ENCODE peak calls at places on chromosome 10, in five cellular contexts. C is fibroblast of pulmonary artery, I is astrocyte of the cerebellum, S is cardiac muscle cell, U is fibroblast of lung. E is an unnamed sample.

GRCh38 chr10:71860243-71861029 is 9.4 kb upstream of the PSAP start:
- DNase-seq in C (peak), I (peak), S (peak), U (peak), E (peak)

GRCh38 chr10:60237977-60238376 is 151.7 kb downstream of the ANK3 start:
- DNase-seq in C (peak), I (no peak), S (peak), U (peak), E (peak)

GRCh38 chr10:663844-664243 is 25.6 kb downstream of the DIP2C start:
- DNase-seq in C (no peak), I (no peak), S (no peak), U (peak), E (no peak)

GRCh38 chr10:113236998-113237397 is 287.0 kb downstream of the TCF7L2 start:
- DNase-seq in C (no peak), I (no peak), S (no peak), U (no peak), E (no peak)

GRCh38 chr10:12483996-12484944 is 134.9 kb downstream of the CAMK1D start:
- DNase-seq in C (no peak), I (no peak), S (no peak), U (no peak), E (no peak)

GRCh38 chr10:43958071-43958432 is 309.4 kb upstream of the ZNF32 start:
- DNase-seq in C (no peak), I (no peak), S (no peak), U (no peak), E (no peak)

GRCh38 chr10:16943301-16944080 is 126.3 kb upstream of the RSU1 start:
- DNase-seq in C (peak), I (no peak), S (peak), U (peak), E (peak)

GRCh38 chr10:117734626-117735405 is 192.3 kb downstream of the EMX2 start:
- DNase-seq in C (no peak), I (no peak), S (no peak), U (no peak), E (no peak)

GRCh38 chr10:86966008-86966654 is 2.2 kb upstream of the ADIRF start:
- DNase-seq in C (no peak), I (no peak), S (no peak), U (no peak), E (peak)

GRCh38 chr10:35887686-35888085 is 245.6 kb upstream of the FZD8 start:
- DNase-seq in C (no peak), I (no peak), S (no peak), U (no peak), E (no peak)

GRCh38 chr10:101671453-101671852 is 23.5 kb downstream of the FBXW4 start:
- DNase-seq in C (no peak), I (no peak), S (no peak), U (no peak), E (no peak)

GRCh38 chr10:85648279-85648754 is 718.3 kb downstream of the GRID1 start:
- DNase-seq in C (no peak), I (no peak), S (no peak), U (peak), E (no peak)

GRCh38 chr10:125720002-125720382 is 483 bp downstream of the EDRF1 start:
- DNase-seq in C (no peak), I (no peak), S (peak), U (peak), E (no peak)

GRCh38 chr10:90930070-90930837 is 9.4 kb upstream of the ANKRD1 start:
- DNase-seq in C (peak), I (peak), S (peak), U (peak), E (peak)

GRCh38 chr10:126872768-126873167 is 32.5 kb upstream of the DOCK1 start:
- DNase-seq in C (no peak), I (peak), S (no peak), U (peak), E (no peak)

GRCh38 chr10:123241391-123242141 is 87.4 kb downstream of the BUB3 start:
- DNase-seq in C (peak), I (no peak), S (peak), U (no peak), E (no peak)

GRCh38 chr10:33136781-33137180 is 178.8 kb upstream of the ITGB1 start:
- DNase-seq in C (no peak), I (no peak), S (no peak), U (peak), E (peak)

GRCh38 chr10:25899304-25899703 is 34.7 kb upstream of the MYO3A start:
- DNase-seq in C (no peak), I (no peak), S (no peak), U (no peak), E (no peak)

GRCh38 chr10:43377393-43377883 is 6.0 kb downstream of the FXYD4 start:
- DNase-seq in C (no peak), I (no peak), S (no peak), U (no peak), E (no peak)

GRCh38 chr10:58706836-58707235 is 194.2 kb downstream of the BICC1 start:
- DNase-seq in C (no peak), I (no peak), S (no peak), U (peak), E (no peak)

GRCh38 chr10:104330168-104331117 is 7.8 kb downstream of the ITPRIP start:
- DNase-seq in C (peak), I (no peak), S (peak), U (peak), E (peak)

GRCh38 chr10:124041684-124042445 is 51.5 kb downstream of the CHST15 start:
- DNase-seq in C (no peak), I (no peak), S (peak), U (peak), E (peak)

GRCh38 chr10:130045091-130045652 is 65.5 kb downstream of the C10orf143 start:
- DNase-seq in C (no peak), I (no peak), S (peak), U (no peak), E (no peak)

GRCh38 chr10:29839826-29840515 is 205.2 kb upstream of the SVIL start:
- DNase-seq in C (no peak), I (no peak), S (no peak), U (no peak), E (no peak)

GRCh38 chr10:131891929-131892816 is 8.6 kb upstream of the PPP2R2D start:
- DNase-seq in C (no peak), I (no peak), S (no peak), U (no peak), E (no peak)

GRCh38 chr10:14664345-14664744 is 110.4 kb downstream of the FAM107B start:
- DNase-seq in C (no peak), I (no peak), S (no peak), U (no peak), E (no peak)

GRCh38 chr10:44756235-44756634 is 154.9 kb upstream of the TMEM72 start:
- DNase-seq in C (peak), I (no peak), S (peak), U (peak), E (peak)

GRCh38 chr10:15313034-15313433 is 58.1 kb downstream of the FAM171A1 start:
- DNase-seq in C (no peak), I (no peak), S (peak), U (no peak), E (peak)

GRCh38 chr10:80104066-80104926 is 25.8 kb downstream of the TMEM254 start:
- DNase-seq in C (peak), I (peak), S (peak), U (peak), E (peak)

GRCh38 chr10:67520924-67521520 is 175.0 kb downstream of the CTNNA3 start:
- DNase-seq in C (peak), I (peak), S (peak), U (peak), E (peak)

GRCh38 chr10:83957168-83957750 is 182.1 kb upstream of the GHITM start:
- DNase-seq in C (no peak), I (no peak), S (no peak), U (no peak), E (no peak)

GRCh38 chr10:63083904-63084689 is 49.0 kb upstream of the NRBF2 start:
- DNase-seq in C (peak), I (peak), S (peak), U (peak), E (peak)

GRCh38 chr10:103645141-103646054 is 151.9 kb downstream of the NEURL1 start:
- DNase-seq in C (peak), I (peak), S (peak), U (peak), E (peak)

GRCh38 chr10:77011823-77012566 is 625.6 kb downstream of the KCNMA1 start:
- DNase-seq in C (peak), I (no peak), S (peak), U (no peak), E (peak)

GRCh38 chr10:116521424-116522305 is 24.1 kb upstream of the PNLIP start:
- DNase-seq in C (peak), I (peak), S (peak), U (peak), E (peak)

GRCh38 chr10:63711866-63712716 is 190.9 kb downstream of the REEP3 start:
- DNase-seq in C (peak), I (peak), S (peak), U (peak), E (peak)

DNA sequence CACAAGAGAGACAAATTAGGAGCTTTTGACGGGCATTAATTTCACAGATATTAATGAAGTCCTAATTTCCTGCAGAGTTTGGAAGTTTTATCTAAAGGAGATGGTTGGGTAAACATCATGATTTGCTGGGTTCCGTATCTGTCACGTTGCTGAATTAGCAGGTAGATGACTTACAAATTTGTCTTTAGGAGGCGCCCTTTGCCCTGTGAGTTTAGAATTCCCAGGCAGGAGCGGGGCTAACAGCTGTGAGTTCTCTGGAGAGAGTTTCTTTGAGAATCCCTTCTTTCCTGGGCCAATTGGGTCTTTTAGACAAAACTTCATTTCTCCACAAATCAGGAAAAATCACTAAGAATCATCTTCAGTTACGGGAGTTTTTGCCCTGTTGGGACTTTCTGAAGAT is 63.8 kb downstream of the PRKCQ start:
- DNase-seq in C (no peak), I (no peak), S (no peak), U (no peak), E (no peak)
- TF ChIP-seq CTCF in C (no peak), I (no peak), S (no peak), U (no peak), E (no peak)

DNA sequence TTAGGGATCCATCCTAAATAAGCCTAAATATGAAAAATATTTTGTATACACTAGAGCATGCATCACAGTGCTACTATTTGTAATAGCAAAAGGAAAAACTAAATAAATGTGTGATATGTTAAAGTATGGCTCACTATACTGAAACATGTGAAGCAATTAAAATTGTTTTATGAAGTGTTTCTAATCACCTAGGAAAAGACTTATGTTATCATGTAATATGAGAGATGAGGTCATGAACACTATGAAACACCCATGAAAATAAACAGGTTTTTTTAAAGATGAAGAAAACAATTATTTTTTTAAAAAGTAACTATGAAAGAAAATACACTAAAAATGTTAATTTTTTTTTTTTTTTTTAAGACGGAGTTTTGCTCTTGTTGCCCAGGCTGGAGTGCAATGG is 16.8 kb upstream of the ARHGAP12 start:
- DNase-seq in C (no peak), I (no peak), S (no peak), U (no peak), E (no peak)
- H3K4me3 ChIP-seq in C (no peak), I (no peak), S (no peak), U (no peak), E (no peak)

GRCh38 chr10:110336111-110336721 is 31.5 kb upstream of the SMNDC1 start:
- DNase-seq in C (peak), I (peak), S (peak), U (peak), E (peak)
- TF ChIP-seq CTCF in C (peak), I (peak), S (peak), U (peak), E (peak)

GRCh38 chr10:120948889-120949382 is 97.8 kb downstream of the WDR11 start:
- DNase-seq in C (peak), I (peak), S (peak), U (peak), E (peak)
- H3K4me3 ChIP-seq in C (peak), I (peak), S (peak), U (peak), E (peak)

E was measured in foreskin fibroblast.